ENCODE peak calls at places on chromosomes 13 and 19, in six cellular contexts. E is uterus, F is left lung, R is epithelial cell of esophagus, S is epithelial cell of proximal tubule, J is GM12878. V is an unnamed sample.
A peak's percentile ranks its signal among the peaks of the same experiment; 100 is the strongest.

GRCh38 chr13:46663644-46664043 is 110.7 kb downstream of the LRCH1 start:
- DNase-seq in E (no peak), F (no peak), R (peak; percentile 37), S (no peak), J (no peak), V (no peak)

GRCh38 chr13:41456768-41457588 is at the start of gene RGCC:
- DNase-seq in E (peak; percentile 68), F (peak; percentile 97), R (peak; percentile 61), S (no peak), J (no peak), V (peak; percentile 99)

GRCh38 chr13:111282997-111283396 is 37.4 kb upstream of the TEX29 start:
- DNase-seq in E (no peak), F (no peak), R (no peak), S (no peak), J (no peak), V (no peak)

GRCh38 chr13:111005808-111006494 is 91.1 kb upstream of the ANKRD10 start:
- DNase-seq in E (peak; percentile 44), F (no peak), R (no peak), S (no peak), J (no peak), V (no peak)

GRCh38 chr13:21537105-21537504 is 66.9 kb downstream of the MICU2 start:
- DNase-seq in E (no peak), F (no peak), R (peak; percentile 6), S (no peak), J (no peak), V (no peak)

GRCh38 chr19:39152066-39152465 is 26.5 kb downstream of the PAK4 start:
- DNase-seq in E (no peak), F (no peak), R (peak; percentile 72), S (no peak), J (no peak), V (no peak)

GRCh38 chr19:33799507-33799906 is 2.8 kb downstream of the KCTD15 start:
- DNase-seq in E (no peak), F (no peak), R (no peak), S (no peak), J (no peak), V (no peak)

GRCh38 chr13:93435651-93436050 is 209.0 kb downstream of the GPC6 start:
- DNase-seq in E (no peak), F (no peak), R (no peak), S (no peak), J (no peak), V (no peak)

GRCh38 chr13:80009760-80010159 is 331.2 kb downstream of the SPRY2 start:
- DNase-seq in E (no peak), F (no peak), R (no peak), S (no peak), J (no peak), V (no peak)

GRCh38 chr19:2340496-2341246 is 12.2 kb downstream of the SPPL2B start:
- DNase-seq in E (no peak), F (peak; percentile 59), R (no peak), S (no peak), J (no peak), V (no peak)

GRCh38 chr13:46392967-46393366 is 5.9 kb upstream of the RUBCNL start:
- DNase-seq in E (no peak), F (no peak), R (no peak), S (no peak), J (no peak), V (no peak)

GRCh38 chr13:102707465-102707864 is 12.6 kb upstream of the METTL21C start:
- DNase-seq in E (no peak), F (no peak), R (peak; percentile 85), S (peak; percentile 91), J (no peak), V (no peak)

GRCh38 chr13:27329210-27329609 is 58.6 kb downstream of the RASL11A start:
- DNase-seq in E (no peak), F (no peak), R (no peak), S (no peak), J (no peak), V (no peak)

GRCh38 chr19:10749435-10750384 is 31.8 kb downstream of the DNM2 start:
- DNase-seq in E (no peak), F (no peak), R (no peak), S (no peak), J (no peak), V (no peak)

GRCh38 chr13:66977156-66977555 is 253.0 kb downstream of the PCDH9 start:
- DNase-seq in E (no peak), F (no peak), R (peak; percentile 14), S (no peak), J (no peak), V (no peak)

GRCh38 chr13:25371608-25372274 is at the start of gene ATP8A2:
- DNase-seq in E (no peak), F (no peak), R (no peak), S (no peak), J (no peak), V (no peak)

GRCh38 chr13:35598790-35599369 is 122.4 kb upstream of the MAB21L1 start:
- DNase-seq in E (no peak), F (no peak), R (no peak), S (no peak), J (no peak), V (no peak)

GRCh38 chr19:1745589-1746031 is 7.7 kb upstream of the ONECUT3 start:
- DNase-seq in E (no peak), F (no peak), R (peak; percentile 17), S (no peak), J (no peak), V (no peak)

GRCh38 chr13:31923134-31923763 is 108.3 kb upstream of the FRY start:
- DNase-seq in E (no peak), F (no peak), R (no peak), S (no peak), J (no peak), V (no peak)

GRCh38 chr19:18385675-18386542 is at the start of gene GDF15:
- DNase-seq in E (peak; percentile 56), F (peak; percentile 91), R (peak; percentile 49), S (peak; percentile 69), J (no peak), V (no peak)
- TF ChIP-seq CTCF in E (peak; percentile 27), F (peak; percentile 64), R (peak; percentile 57), S (peak; percentile 91), J (peak; percentile 55), V (peak; percentile 85)

GRCh38 chr19:57905258-57905657 is 11.1 kb downstream of the ZNF417 start:
- DNase-seq in E (no peak), F (no peak), R (no peak), S (no peak), J (no peak), V (no peak)

GRCh38 chr19:57907394-57907793 is 9.0 kb downstream of the ZNF417 start:
- DNase-seq in E (no peak), F (no peak), R (no peak), S (no peak), J (no peak), V (no peak)

GRCh38 chr19:57903298-57904174 is 12.9 kb downstream of the ZNF417 start:
- DNase-seq in E (no peak), F (no peak), R (peak; percentile 47), S (no peak), J (no peak), V (no peak)
- TF ChIP-seq CTCF in E (no peak), F (peak; percentile 40), R (peak; percentile 47), S (peak; percentile 49), J (peak; percentile 35), V (peak; percentile 73)

DNA sequence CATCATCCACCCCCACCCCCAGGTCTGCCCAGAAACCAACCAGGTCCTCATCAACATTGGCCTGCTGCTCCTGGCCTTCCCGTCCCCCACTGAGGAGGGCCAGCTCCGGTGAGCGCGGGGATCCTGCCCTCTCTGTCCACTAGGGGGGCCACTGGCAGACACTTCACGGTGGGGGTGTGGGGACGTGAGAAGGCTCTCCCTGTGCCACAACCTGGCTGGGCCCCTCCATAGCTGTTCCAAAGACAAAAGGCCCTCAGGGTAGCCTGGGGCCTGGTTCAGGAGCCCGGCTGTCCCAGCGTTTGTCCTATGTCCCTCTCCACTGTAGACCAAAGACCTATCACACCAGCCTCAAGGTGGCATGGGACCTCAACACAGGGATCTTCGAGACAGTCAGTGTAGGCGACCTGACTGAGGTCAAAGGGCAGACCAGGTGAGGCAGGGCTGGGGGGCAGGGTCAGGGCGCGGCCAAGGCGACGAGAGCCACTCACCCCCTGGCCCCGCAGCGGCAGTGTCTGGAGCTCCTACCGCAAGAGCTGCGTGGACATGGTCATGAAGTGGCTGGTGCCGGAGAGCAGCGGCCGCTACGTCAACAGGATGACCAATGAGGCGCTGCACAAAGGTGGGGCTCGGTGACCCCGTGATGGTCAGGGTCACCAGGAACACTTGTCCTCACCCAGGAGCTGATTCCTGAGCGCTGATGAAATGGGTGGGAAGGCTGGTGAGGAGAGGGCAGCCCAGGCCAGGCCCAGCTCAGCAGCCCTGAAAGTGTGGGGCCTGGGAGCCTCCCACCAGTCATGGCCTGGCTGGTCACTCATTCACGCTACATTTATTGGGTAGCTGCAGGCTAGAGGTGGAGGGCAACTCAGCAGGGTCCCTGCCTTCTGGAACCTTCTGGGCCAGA is 7.9 kb downstream of the DCAF15 start:
- DNase-seq in E (no peak), F (peak; percentile 70), R (no peak), S (no peak), J (no peak), V (no peak)
- TF ChIP-seq CTCF in E (no peak), F (peak; percentile 14), R (peak; percentile 22), S (no peak), J (no peak), V (peak; percentile 28)

GRCh38 chr19:48192750-48193149 is 22.3 kb downstream of the ZSWIM9 start:
- DNase-seq in E (no peak), F (no peak), R (no peak), S (no peak), J (no peak), V (no peak)

GRCh38 chr19:48194041-48194871 is 23.8 kb downstream of the ZSWIM9 start:
- DNase-seq in E (no peak), F (no peak), R (no peak), S (no peak), J (no peak), V (no peak)

GRCh38 chr19:48186015-48186414 is 15.5 kb downstream of the ZSWIM9 start:
- DNase-seq in E (no peak), F (no peak), R (no peak), S (no peak), J (no peak), V (no peak)

GRCh38 chr19:48186541-48186991 is 16.1 kb downstream of the ZSWIM9 start:
- DNase-seq in E (no peak), F (no peak), R (no peak), S (no peak), J (no peak), V (no peak)

DNA sequence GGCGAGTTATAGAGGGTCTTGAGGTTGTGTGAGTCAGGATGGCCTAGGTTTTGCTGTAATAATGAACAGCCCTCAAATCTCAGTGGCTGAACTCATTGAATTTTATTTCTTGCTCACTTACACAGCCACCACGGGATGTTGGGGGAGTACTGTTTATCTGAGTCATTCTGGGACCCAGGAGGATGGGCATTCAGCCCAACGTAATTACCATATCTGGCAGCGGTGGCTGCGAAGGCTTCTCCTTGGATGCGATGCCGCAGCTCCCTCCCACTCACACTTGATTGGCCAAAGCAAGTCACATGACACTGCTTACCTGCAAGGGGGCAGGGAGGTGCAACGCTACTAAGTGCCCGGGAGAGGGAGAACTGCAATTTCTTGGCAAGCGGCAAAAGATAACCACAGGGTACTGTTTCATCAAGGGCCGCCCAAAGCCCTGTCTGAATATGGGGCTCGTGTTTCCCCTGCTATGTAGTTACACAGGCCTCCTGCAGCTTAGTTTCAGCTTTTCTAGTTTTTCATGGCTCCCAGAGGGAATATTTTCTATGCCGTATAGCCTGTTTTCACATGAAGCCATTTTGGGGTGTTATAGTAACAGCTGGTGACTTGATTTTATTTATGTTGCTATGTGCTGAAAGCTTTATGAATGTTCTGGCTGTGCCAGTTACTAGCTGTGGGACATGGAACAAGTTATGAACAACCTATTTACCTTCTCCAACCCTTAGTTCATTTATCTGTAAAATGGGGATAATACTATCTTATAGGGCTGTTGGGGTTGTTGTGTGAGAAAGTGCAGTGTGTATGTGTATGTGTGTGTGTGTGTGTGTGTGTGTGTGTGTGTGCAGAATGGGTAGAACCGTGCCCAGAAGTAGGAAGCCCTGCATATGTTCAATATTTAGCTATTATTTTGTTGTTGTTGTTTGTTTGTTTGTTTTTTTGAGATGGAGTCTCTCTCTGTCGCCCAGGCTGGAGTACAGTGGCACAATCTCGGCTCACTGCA is 20.1 kb downstream of the ZSWIM9 start:
- DNase-seq in E (no peak), F (no peak), R (peak; percentile 97), S (no peak), J (no peak), V (no peak)
- TF ChIP-seq CTCF in E (no peak), F (no peak), R (peak; percentile 71), S (peak; percentile 30), J (no peak), V (no peak)